ENCODE peak calls at places on chromosomes 16 and 17, in seven cellular contexts. One of them, this sample, is unnamed.

GRCh38 chr17:51640108-51640622 is 379.8 kb downstream of the UTP18 start:
- DNase-seq in aorta: no peak
- DNase-seq in neural progenitor cell: peak
- DNase-seq in brain microvascular endothelial cell: no peak
- DNase-seq in IMR-90: no peak
- DNase-seq in CD4-positive, alpha-beta memory T cell: peak
- DNase-seq in A673: peak
- DNase-seq in this sample: no peak

GRCh38 chr17:42077770-42078169 is 20.5 kb downstream of the ZNF385C start:
- DNase-seq in aorta: no peak
- DNase-seq in neural progenitor cell: no peak
- DNase-seq in brain microvascular endothelial cell: no peak
- DNase-seq in IMR-90: no peak
- DNase-seq in CD4-positive, alpha-beta memory T cell: no peak
- DNase-seq in A673: no peak
- DNase-seq in this sample: no peak

GRCh38 chr16:87945351-87946042 is 5.7 kb upstream of the BANP start:
- DNase-seq in aorta: peak
- DNase-seq in neural progenitor cell: peak
- DNase-seq in brain microvascular endothelial cell: peak
- DNase-seq in IMR-90: peak
- DNase-seq in CD4-positive, alpha-beta memory T cell: no peak
- DNase-seq in A673: peak
- DNase-seq in this sample: peak

GRCh38 chr16:27400751-27401620 is 988 bp upstream of the IL21R start:
- DNase-seq in aorta: no peak
- DNase-seq in neural progenitor cell: no peak
- DNase-seq in brain microvascular endothelial cell: peak
- DNase-seq in IMR-90: peak
- DNase-seq in CD4-positive, alpha-beta memory T cell: no peak
- DNase-seq in A673: no peak
- DNase-seq in this sample: peak

GRCh38 chr17:34740936-34741515 is 161.6 kb downstream of the TMEM132E start:
- DNase-seq in aorta: no peak
- DNase-seq in neural progenitor cell: no peak
- DNase-seq in brain microvascular endothelial cell: no peak
- DNase-seq in IMR-90: no peak
- DNase-seq in CD4-positive, alpha-beta memory T cell: no peak
- DNase-seq in A673: no peak
- DNase-seq in this sample: no peak

GRCh38 chr17:9484789-9485188 is 90.8 kb downstream of the STX8 start:
- DNase-seq in aorta: no peak
- DNase-seq in neural progenitor cell: no peak
- DNase-seq in brain microvascular endothelial cell: no peak
- DNase-seq in IMR-90: peak
- DNase-seq in CD4-positive, alpha-beta memory T cell: no peak
- DNase-seq in A673: no peak
- DNase-seq in this sample: peak

GRCh38 chr17:1996243-1997145 is 28.6 kb downstream of the RTN4RL1 start:
- DNase-seq in aorta: no peak
- DNase-seq in neural progenitor cell: no peak
- DNase-seq in brain microvascular endothelial cell: no peak
- DNase-seq in IMR-90: no peak
- DNase-seq in CD4-positive, alpha-beta memory T cell: no peak
- DNase-seq in A673: no peak
- DNase-seq in this sample: no peak

GRCh38 chr17:81341347-81342061 is 46.4 kb upstream of the SLC38A10 start:
- DNase-seq in aorta: no peak
- DNase-seq in neural progenitor cell: peak
- DNase-seq in brain microvascular endothelial cell: no peak
- DNase-seq in IMR-90: no peak
- DNase-seq in CD4-positive, alpha-beta memory T cell: no peak
- DNase-seq in A673: no peak
- DNase-seq in this sample: no peak

GRCh38 chr17:38768417-38768816 is 15.9 kb downstream of the PSMB3 start:
- DNase-seq in aorta: no peak
- DNase-seq in neural progenitor cell: no peak
- DNase-seq in brain microvascular endothelial cell: no peak
- DNase-seq in IMR-90: no peak
- DNase-seq in CD4-positive, alpha-beta memory T cell: no peak
- DNase-seq in A673: no peak
- DNase-seq in this sample: no peak

GRCh38 chr17:9072626-9073339 is 51.5 kb downstream of the NTN1 start:
- DNase-seq in aorta: peak
- DNase-seq in neural progenitor cell: no peak
- DNase-seq in brain microvascular endothelial cell: no peak
- DNase-seq in IMR-90: no peak
- DNase-seq in CD4-positive, alpha-beta memory T cell: no peak
- DNase-seq in A673: no peak
- DNase-seq in this sample: peak

GRCh38 chr16:3021449-3022207 is 1.5 kb downstream of the TNFRSF12A start:
- DNase-seq in aorta: peak
- DNase-seq in neural progenitor cell: peak
- DNase-seq in brain microvascular endothelial cell: peak
- DNase-seq in IMR-90: peak
- DNase-seq in CD4-positive, alpha-beta memory T cell: peak
- DNase-seq in A673: peak
- DNase-seq in this sample: peak

GRCh38 chr16:68732068-68732680 is 4.9 kb upstream of the CDH1 start:
- DNase-seq in aorta: no peak
- DNase-seq in neural progenitor cell: peak
- DNase-seq in brain microvascular endothelial cell: no peak
- DNase-seq in IMR-90: no peak
- DNase-seq in CD4-positive, alpha-beta memory T cell: no peak
- DNase-seq in A673: peak
- DNase-seq in this sample: no peak

GRCh38 chr16:14539156-14539555 is 90.9 kb downstream of the PARN start:
- DNase-seq in aorta: no peak
- DNase-seq in neural progenitor cell: peak
- DNase-seq in brain microvascular endothelial cell: no peak
- DNase-seq in IMR-90: no peak
- DNase-seq in CD4-positive, alpha-beta memory T cell: no peak
- DNase-seq in A673: no peak
- DNase-seq in this sample: no peak

GRCh38 chr17:58279016-58279671 is 1.6 kb downstream of the MPO start:
- DNase-seq in aorta: peak
- DNase-seq in neural progenitor cell: no peak
- DNase-seq in brain microvascular endothelial cell: peak
- DNase-seq in IMR-90: peak
- DNase-seq in CD4-positive, alpha-beta memory T cell: no peak
- DNase-seq in A673: no peak
- DNase-seq in this sample: peak

GRCh38 chr16:72739577-72739976 is 308.4 kb downstream of the ZFHX3 start:
- DNase-seq in aorta: no peak
- DNase-seq in neural progenitor cell: no peak
- DNase-seq in brain microvascular endothelial cell: no peak
- DNase-seq in IMR-90: peak
- DNase-seq in CD4-positive, alpha-beta memory T cell: no peak
- DNase-seq in A673: peak
- DNase-seq in this sample: peak

GRCh38 chr17:77125432-77125901 is 15.3 kb upstream of the SEC14L1 start:
- DNase-seq in aorta: no peak
- DNase-seq in neural progenitor cell: no peak
- DNase-seq in brain microvascular endothelial cell: peak
- DNase-seq in IMR-90: peak
- DNase-seq in CD4-positive, alpha-beta memory T cell: no peak
- DNase-seq in A673: peak
- DNase-seq in this sample: peak

GRCh38 chr17:21043296-21044232 is 753 bp upstream of the USP22 start:
- DNase-seq in aorta: peak
- DNase-seq in neural progenitor cell: peak
- DNase-seq in brain microvascular endothelial cell: peak
- DNase-seq in IMR-90: peak
- DNase-seq in CD4-positive, alpha-beta memory T cell: peak
- DNase-seq in A673: peak
- DNase-seq in this sample: peak

GRCh38 chr16:57628782-57629181 is 352 bp downstream of the ADGRG1 start:
- DNase-seq in aorta: no peak
- DNase-seq in neural progenitor cell: no peak
- DNase-seq in brain microvascular endothelial cell: no peak
- DNase-seq in IMR-90: no peak
- DNase-seq in CD4-positive, alpha-beta memory T cell: no peak
- DNase-seq in A673: no peak
- DNase-seq in this sample: no peak

GRCh38 chr17:77343031-77343866 is 202.5 kb downstream of the SEC14L1 start:
- DNase-seq in aorta: no peak
- DNase-seq in neural progenitor cell: no peak
- DNase-seq in brain microvascular endothelial cell: no peak
- DNase-seq in IMR-90: no peak
- DNase-seq in CD4-positive, alpha-beta memory T cell: no peak
- DNase-seq in A673: no peak
- DNase-seq in this sample: no peak

GRCh38 chr16:15643453-15644305 is 725 bp upstream of the MARF1 start:
- DNase-seq in aorta: no peak
- DNase-seq in neural progenitor cell: no peak
- DNase-seq in brain microvascular endothelial cell: peak
- DNase-seq in IMR-90: peak
- DNase-seq in CD4-positive, alpha-beta memory T cell: no peak
- DNase-seq in A673: peak
- DNase-seq in this sample: peak

GRCh38 chr16:76007649-76008048 is 269.6 kb upstream of the CNTNAP4 start:
- DNase-seq in aorta: no peak
- DNase-seq in neural progenitor cell: no peak
- DNase-seq in brain microvascular endothelial cell: no peak
- DNase-seq in IMR-90: no peak
- DNase-seq in CD4-positive, alpha-beta memory T cell: no peak
- DNase-seq in A673: no peak
- DNase-seq in this sample: no peak

GRCh38 chr17:66386789-66387351 is 84.5 kb downstream of the PRKCA start:
- DNase-seq in aorta: no peak
- DNase-seq in neural progenitor cell: no peak
- DNase-seq in brain microvascular endothelial cell: no peak
- DNase-seq in IMR-90: no peak
- DNase-seq in CD4-positive, alpha-beta memory T cell: no peak
- DNase-seq in A673: no peak
- DNase-seq in this sample: peak

GRCh38 chr17:57035971-57036481 is 49.0 kb upstream of the AKAP1 start:
- DNase-seq in aorta: no peak
- DNase-seq in neural progenitor cell: no peak
- DNase-seq in brain microvascular endothelial cell: no peak
- DNase-seq in IMR-90: no peak
- DNase-seq in CD4-positive, alpha-beta memory T cell: no peak
- DNase-seq in A673: no peak
- DNase-seq in this sample: no peak

GRCh38 chr17:40419559-40420331 is 2.0 kb upstream of the TOP2A start:
- DNase-seq in aorta: no peak
- DNase-seq in neural progenitor cell: peak
- DNase-seq in brain microvascular endothelial cell: no peak
- DNase-seq in IMR-90: no peak
- DNase-seq in CD4-positive, alpha-beta memory T cell: peak
- DNase-seq in A673: no peak
- DNase-seq in this sample: no peak
- H3K4me3 ChIP-seq in aorta: no peak
- H3K4me3 ChIP-seq in neural progenitor cell: no peak
- H3K4me3 ChIP-seq in brain microvascular endothelial cell: no peak
- H3K4me3 ChIP-seq in IMR-90: no peak
- H3K4me3 ChIP-seq in CD4-positive, alpha-beta memory T cell: no peak
- H3K4me3 ChIP-seq in A673: no peak
- H3K4me3 ChIP-seq in this sample: no peak

GRCh38 chr17:37743875-37744632 is 805 bp downstream of the HNF1B start:
- DNase-seq in aorta: no peak
- DNase-seq in neural progenitor cell: peak
- DNase-seq in brain microvascular endothelial cell: no peak
- DNase-seq in IMR-90: no peak
- DNase-seq in CD4-positive, alpha-beta memory T cell: peak
- DNase-seq in A673: no peak
- DNase-seq in this sample: no peak

GRCh38 chr17:37742762-37743611 is 1.9 kb downstream of the HNF1B start:
- DNase-seq in aorta: no peak
- DNase-seq in neural progenitor cell: peak
- DNase-seq in brain microvascular endothelial cell: no peak
- DNase-seq in IMR-90: no peak
- DNase-seq in CD4-positive, alpha-beta memory T cell: peak
- DNase-seq in A673: no peak
- DNase-seq in this sample: no peak

GRCh38 chr17:37744633-37744927 is 279 bp downstream of the HNF1B start:
- DNase-seq in aorta: no peak
- DNase-seq in neural progenitor cell: no peak
- DNase-seq in brain microvascular endothelial cell: no peak
- DNase-seq in IMR-90: no peak
- DNase-seq in CD4-positive, alpha-beta memory T cell: no peak
- DNase-seq in A673: no peak
- DNase-seq in this sample: no peak

GRCh38 chr17:37742114-37742761 is 2.6 kb downstream of the HNF1B start:
- DNase-seq in aorta: no peak
- DNase-seq in neural progenitor cell: peak
- DNase-seq in brain microvascular endothelial cell: no peak
- DNase-seq in IMR-90: peak
- DNase-seq in CD4-positive, alpha-beta memory T cell: peak
- DNase-seq in A673: peak
- DNase-seq in this sample: no peak

DNA sequence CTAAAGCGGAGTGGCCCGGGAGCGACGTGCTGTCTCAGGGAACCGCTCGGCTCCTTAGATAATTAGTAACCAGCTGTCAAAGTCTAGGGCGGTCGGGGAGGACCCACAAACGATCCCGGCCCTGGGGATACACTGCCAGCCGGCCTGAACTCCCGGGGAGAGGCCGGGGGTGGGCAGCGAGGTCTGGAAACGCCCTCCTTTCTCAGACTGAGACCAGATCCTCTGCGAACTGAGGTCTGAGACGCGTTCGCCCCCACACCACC is 1.3 kb downstream of the HNF1B start:
- DNase-seq in aorta: no peak
- DNase-seq in neural progenitor cell: peak
- DNase-seq in brain microvascular endothelial cell: no peak
- DNase-seq in IMR-90: no peak
- DNase-seq in CD4-positive, alpha-beta memory T cell: peak
- DNase-seq in A673: no peak
- DNase-seq in this sample: no peak
- H3K4me3 ChIP-seq in aorta: no peak
- H3K4me3 ChIP-seq in neural progenitor cell: peak
- H3K4me3 ChIP-seq in brain microvascular endothelial cell: no peak
- H3K4me3 ChIP-seq in IMR-90: no peak
- H3K4me3 ChIP-seq in CD4-positive, alpha-beta memory T cell: no peak
- H3K4me3 ChIP-seq in A673: no peak
- H3K4me3 ChIP-seq in this sample: no peak

GRCh38 chr16:870856-871561 is 70.5 kb upstream of the GNG13 start:
- DNase-seq in aorta: no peak
- DNase-seq in neural progenitor cell: no peak
- DNase-seq in brain microvascular endothelial cell: no peak
- DNase-seq in IMR-90: no peak
- DNase-seq in CD4-positive, alpha-beta memory T cell: no peak
- DNase-seq in A673: no peak
- DNase-seq in this sample: no peak
- H3K4me3 ChIP-seq in aorta: no peak
- H3K4me3 ChIP-seq in neural progenitor cell: no peak
- H3K4me3 ChIP-seq in brain microvascular endothelial cell: no peak
- H3K4me3 ChIP-seq in IMR-90: no peak
- H3K4me3 ChIP-seq in CD4-positive, alpha-beta memory T cell: no peak
- H3K4me3 ChIP-seq in A673: no peak
- H3K4me3 ChIP-seq in this sample: no peak

DNA sequence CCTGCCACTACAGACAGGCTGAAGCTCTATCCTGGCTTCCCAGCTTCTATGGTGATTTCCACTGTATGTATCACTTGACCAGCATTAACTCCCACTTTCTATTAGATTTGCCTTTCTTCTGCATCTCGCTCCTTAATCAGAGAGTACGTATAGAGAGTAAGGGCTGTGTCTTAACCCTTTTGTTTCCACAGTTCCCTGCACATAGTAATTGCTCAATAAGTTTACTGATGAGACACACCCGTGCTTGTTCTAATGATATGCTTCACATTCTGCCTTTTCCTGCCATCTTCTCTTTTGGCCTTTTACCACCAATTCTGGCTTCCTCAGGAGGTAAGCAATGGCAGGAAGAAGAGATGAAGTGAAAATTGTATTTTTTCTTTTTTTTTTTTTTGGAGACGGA is 20.6 kb upstream of the USP36 start:
- DNase-seq in aorta: no peak
- DNase-seq in neural progenitor cell: no peak
- DNase-seq in brain microvascular endothelial cell: no peak
- DNase-seq in IMR-90: no peak
- DNase-seq in CD4-positive, alpha-beta memory T cell: no peak
- DNase-seq in A673: no peak
- DNase-seq in this sample: no peak
- H3K4me3 ChIP-seq in aorta: no peak
- H3K4me3 ChIP-seq in neural progenitor cell: no peak
- H3K4me3 ChIP-seq in brain microvascular endothelial cell: no peak
- H3K4me3 ChIP-seq in IMR-90: no peak
- H3K4me3 ChIP-seq in CD4-positive, alpha-beta memory T cell: no peak
- H3K4me3 ChIP-seq in A673: no peak
- H3K4me3 ChIP-seq in this sample: no peak